ENCODE peak calls at places on chromosomes 12 and 14, in six cellular contexts. J is NCI-H1105 treated with DMSO at 0.1 percent for 48 hours; U is stimulated activated CD4-positive, alpha-beta T cell treated with anti-CD3 and anti-CD28 coated beads, Interleukin-4, amount 100 ng/mL, for 1 hour; M is NCI-H460; L is sigmoid colon; W is GM20000. X is an unnamed sample.

GRCh38 chr12:132170637-132171292 is 26.5 kb downstream of the NOC4L start:
- DNase-seq in J (no peak), U (no peak), M (no peak), L (no peak), W (no peak), X (peak; percentile 10)

GRCh38 chr12:68446379-68446778 is 114.2 kb upstream of the MDM1 start:
- DNase-seq in J (no peak), U (no peak), M (no peak), L (no peak), W (no peak), X (no peak)

GRCh38 chr14:75428230-75429104 is 645 bp downstream of the JDP2 start:
- DNase-seq in J (no peak), U (peak; percentile 30), M (no peak), L (peak; percentile 82), W (peak; percentile 70), X (peak; percentile 41)

GRCh38 chr12:14367097-14367661 is 1.7 kb downstream of the ATF7IP start:
- DNase-seq in J (no peak), U (no peak), M (peak; percentile 19), L (no peak), W (peak; percentile 58), X (no peak)

GRCh38 chr12:6974180-6974579 is 3.5 kb downstream of the EMG1 start:
- DNase-seq in J (no peak), U (no peak), M (no peak), L (no peak), W (no peak), X (no peak)

GRCh38 chr12:95600567-95600966 is 49.3 kb upstream of the USP44 start:
- DNase-seq in J (no peak), U (no peak), M (no peak), L (no peak), W (no peak), X (no peak)

GRCh38 chr12:67515679-67516363 is 132.7 kb upstream of the DYRK2 start:
- DNase-seq in J (peak; percentile 66), U (no peak), M (no peak), L (no peak), W (peak; percentile 7), X (no peak)

GRCh38 chr14:73457935-73458218 is 469 bp downstream of the NUMB start:
- DNase-seq in J (no peak), U (peak; percentile 8), M (no peak), L (no peak), W (no peak), X (peak; percentile 13)

GRCh38 chr14:36973806-36974442 is 198.5 kb downstream of the SLC25A21 start:
- DNase-seq in J (no peak), U (no peak), M (no peak), L (no peak), W (no peak), X (no peak)

GRCh38 chr14:50387543-50387942 is 9.1 kb downstream of the CDKL1 start:
- DNase-seq in J (no peak), U (no peak), M (no peak), L (no peak), W (no peak), X (no peak)